ENCODE peak calls at places on chromosomes 13 and 19, in four cellular contexts. One of them, this sample, is unnamed.

GRCh38 chr19:50686310-50687032 is 33.1 kb downstream of the SHANK1 start:
- DNase-seq in epithelial cell of prostate: no peak
- DNase-seq in body of pancreas: no peak
- DNase-seq in C1 segment of cervical spinal cord: no peak
- DNase-seq in this sample: no peak

GRCh38 chr19:4581381-4582111 is 22.1 kb upstream of the SEMA6B start:
- DNase-seq in epithelial cell of prostate: no peak
- DNase-seq in body of pancreas: no peak
- DNase-seq in C1 segment of cervical spinal cord: no peak
- DNase-seq in this sample: no peak

GRCh38 chr13:32911506-32911905 is 104.7 kb upstream of the KL start:
- DNase-seq in epithelial cell of prostate: no peak
- DNase-seq in body of pancreas: no peak
- DNase-seq in C1 segment of cervical spinal cord: no peak
- DNase-seq in this sample: peak; percentile 14

GRCh38 chr19:49553451-49554271 is 25.9 kb downstream of the RCN3 start:
- DNase-seq in epithelial cell of prostate: peak; percentile 83
- DNase-seq in body of pancreas: peak; percentile 90
- DNase-seq in C1 segment of cervical spinal cord: no peak
- DNase-seq in this sample: no peak

GRCh38 chr13:100182894-100183490 is 94.1 kb downstream of the PCCA start:
- DNase-seq in epithelial cell of prostate: no peak
- DNase-seq in body of pancreas: no peak
- DNase-seq in C1 segment of cervical spinal cord: no peak
- DNase-seq in this sample: no peak

GRCh38 chr19:16571689-16572331 is 405 bp downstream of the SLC35E1 start:
- DNase-seq in epithelial cell of prostate: no peak
- DNase-seq in body of pancreas: peak; percentile 39
- DNase-seq in C1 segment of cervical spinal cord: no peak
- DNase-seq in this sample: no peak

GRCh38 chr13:109331898-109332297 is 454.5 kb downstream of the IRS2 start:
- DNase-seq in epithelial cell of prostate: no peak
- DNase-seq in body of pancreas: no peak
- DNase-seq in C1 segment of cervical spinal cord: no peak
- DNase-seq in this sample: peak; percentile 79

GRCh38 chr19:46461537-46461936 is 9.8 kb downstream of the PNMA8A start:
- DNase-seq in epithelial cell of prostate: peak; percentile 89
- DNase-seq in body of pancreas: no peak
- DNase-seq in C1 segment of cervical spinal cord: no peak
- DNase-seq in this sample: no peak

GRCh38 chr13:97255515-97255999 is 33.4 kb downstream of the MBNL2 start:
- DNase-seq in epithelial cell of prostate: no peak
- DNase-seq in body of pancreas: no peak
- DNase-seq in C1 segment of cervical spinal cord: no peak
- DNase-seq in this sample: no peak

GRCh38 chr19:48989701-48990291 is 3.3 kb downstream of the GYS1 start:
- DNase-seq in epithelial cell of prostate: no peak
- DNase-seq in body of pancreas: no peak
- DNase-seq in C1 segment of cervical spinal cord: peak; percentile 34
- DNase-seq in this sample: no peak

This sample was measured in kidney epithelial cell.